ENCODE peak calls at places on chromosome 4, in ten cellular contexts. O is NCI-H82, Q is A172, P is adrenal gland, W is NCI-H2081, A is non-pigmented ciliary epithelial cell, V is activated T-cell treated with anti-CD3 and anti-CD28 coated beads for 1 hour, U is HT1080, K is AG09319, T is HS-5. D is an unnamed sample.

GRCh38 chr4:74374561-74375327 is 9.8 kb downstream of the EREG start:
- DNase-seq in O (no peak), Q (peak), P (no peak), W (no peak), A (peak), V (no peak), U (peak), K (peak), T (peak), D (no peak)

GRCh38 chr4:124423160-124423559 is 289.4 kb downstream of the ANKRD50 start:
- DNase-seq in O (no peak), Q (peak), P (no peak), W (no peak), A (no peak), V (no peak), U (peak), K (no peak), T (no peak), D (no peak)

GRCh38 chr4:26238782-26239647 is 81.8 kb upstream of the RBPJ start:
- DNase-seq in O (peak), Q (no peak), P (no peak), W (peak), A (peak), V (no peak), U (no peak), K (peak), T (no peak), D (no peak)

GRCh38 chr4:119299221-119300071 is 22.5 kb downstream of the FABP2 start:
- DNase-seq in O (no peak), Q (peak), P (no peak), W (no peak), A (no peak), V (no peak), U (peak), K (no peak), T (no peak), D (no peak)

GRCh38 chr4:18689308-18689915 is 667.9 kb upstream of the LCORL start:
- DNase-seq in O (peak), Q (peak), P (peak), W (peak), A (peak), V (peak), U (peak), K (peak), T (peak), D (no peak)

GRCh38 chr4:142818009-142818408 is 28.1 kb downstream of the INPP4B start:
- DNase-seq in O (no peak), Q (peak), P (no peak), W (no peak), A (peak), V (no peak), U (peak), K (no peak), T (no peak), D (no peak)

GRCh38 chr4:26779674-26780073 is 81.0 kb upstream of the STIM2 start:
- DNase-seq in O (no peak), Q (peak), P (no peak), W (no peak), A (no peak), V (no peak), U (peak), K (peak), T (no peak), D (no peak)

GRCh38 chr4:61231421-61231820 is 31.3 kb downstream of the ADGRL3 start:
- DNase-seq in O (no peak), Q (no peak), P (no peak), W (no peak), A (no peak), V (no peak), U (no peak), K (no peak), T (no peak), D (no peak)

GRCh38 chr4:87309625-87310024 is 13.1 kb downstream of the HSD17B13 start:
- DNase-seq in O (no peak), Q (no peak), P (no peak), W (no peak), A (no peak), V (no peak), U (no peak), K (no peak), T (no peak), D (no peak)

D was measured in cardiac septum.